ENCODE peak calls at places on chromosome 5, in six cellular contexts. X is GM12878, O is H1, B is HCT116, R is K562, S is SK-N-SH. Z is an unnamed sample.

GRCh38 chr5:174920906-174921550 is 196.6 kb downstream of the MSX2 start:
- DNase-seq in R (no peak), X (no peak), S (no peak), O (peak), B (no peak), Z (no peak)

GRCh38 chr5:33929925-33930690 is 6.1 kb upstream of the RXFP3 start:
- DNase-seq in O (no peak), X (peak), S (no peak), R (no peak), B (no peak), Z (no peak)

GRCh38 chr5:670396-671270 is 22.5 kb downstream of the TPPP start:
- DNase-seq in S (peak), R (no peak), O (no peak), X (no peak), B (no peak), Z (no peak)

GRCh38 chr5:122187426-122187825 is 58.1 kb downstream of the ZNF474 start:
- DNase-seq in B (no peak), S (peak), R (no peak), X (no peak), O (no peak), Z (no peak)

GRCh38 chr5:34519489-34520220 is 136.5 kb upstream of the RAI14 start:
- DNase-seq in X (no peak), B (no peak), R (no peak), S (no peak), O (no peak), Z (no peak)

GRCh38 chr5:139134906-139135305 is 63.3 kb downstream of the SIL1 start:
- DNase-seq in R (no peak), O (no peak), B (no peak), S (no peak), X (no peak), Z (no peak)

GRCh38 chr5:164002653-164003052 is 497.2 kb downstream of the MAT2B start:
- DNase-seq in O (no peak), R (no peak), B (no peak), S (no peak), X (no peak), Z (no peak)

GRCh38 chr5:23412011-23412410 is 95.4 kb upstream of the PRDM9 start:
- DNase-seq in X (no peak), R (no peak), S (no peak), B (no peak), O (no peak), Z (peak)

GRCh38 chr5:25964009-25964372 is 1074.4 kb downstream of the CDH9 start:
- DNase-seq in S (no peak), B (no peak), O (no peak), X (no peak), R (no peak), Z (no peak)

GRCh38 chr5:5560016-5560415 is 137.5 kb downstream of the ICE1 start:
- DNase-seq in R (no peak), S (no peak), X (no peak), B (no peak), O (no peak), Z (no peak)

GRCh38 chr5:6236858-6237481 is 141.4 kb downstream of the MED10 start:
- DNase-seq in S (no peak), B (no peak), R (no peak), O (no peak), X (peak), Z (no peak)

GRCh38 chr5:84715686-84716085 is 331.0 kb upstream of the EDIL3 start:
- DNase-seq in X (no peak), O (no peak), R (no peak), B (no peak), S (no peak), Z (no peak)

GRCh38 chr5:140828402-140828737 is 610 bp downstream of the PCDHA6 start:
- DNase-seq in B (no peak), X (no peak), R (no peak), S (no peak), O (no peak), Z (no peak)

GRCh38 chr5:168089201-168089887 is 202.1 kb upstream of the WWC1 start:
- DNase-seq in S (no peak), O (no peak), X (no peak), B (no peak), R (no peak), Z (no peak)

GRCh38 chr5:174083041-174083827 is 37.7 kb downstream of the NSG2 start:
- DNase-seq in X (no peak), B (no peak), S (no peak), O (no peak), R (no peak), Z (no peak)

GRCh38 chr5:52893105-52893504 is 96.0 kb upstream of the ITGA2 start:
- DNase-seq in R (no peak), X (no peak), S (no peak), O (no peak), B (no peak), Z (no peak)

GRCh38 chr5:141095263-141095641 is 837 bp downstream of the PCDHB2 start:
- DNase-seq in S (no peak), X (no peak), O (no peak), B (no peak), R (no peak), Z (no peak)

GRCh38 chr5:16666861-16667481 is 50.2 kb upstream of the RETREG1 start:
- DNase-seq in S (peak), R (no peak), B (no peak), O (no peak), X (no peak), Z (peak)

GRCh38 chr5:108074626-108075025 is 307.3 kb downstream of the FBXL17 start:
- DNase-seq in O (no peak), S (no peak), R (no peak), B (no peak), X (no peak), Z (no peak)

GRCh38 chr5:99922386-99922785 is 612.8 kb upstream of the FAM174A start:
- DNase-seq in O (no peak), X (no peak), R (no peak), B (no peak), S (no peak), Z (no peak)

GRCh38 chr5:78972654-78973428 is 12.3 kb downstream of the ARSB start:
- DNase-seq in B (no peak), X (no peak), S (peak), O (no peak), R (no peak), Z (no peak)

GRCh38 chr5:99104538-99105132 is 175.8 kb upstream of the CHD1 start:
- DNase-seq in S (peak), R (peak), O (no peak), X (no peak), B (peak), Z (peak)

GRCh38 chr5:15495026-15495425 is 5.0 kb upstream of the FBXL7 start:
- DNase-seq in X (no peak), B (no peak), O (no peak), S (no peak), R (no peak), Z (no peak)

GRCh38 chr5:145925353-145925752 is 11.0 kb upstream of the SH3RF2 start:
- DNase-seq in S (no peak), O (no peak), B (no peak), R (no peak), X (no peak), Z (no peak)

GRCh38 chr5:579746-580366 is 32.3 kb upstream of the CEP72 start:
- DNase-seq in R (no peak), B (no peak), O (no peak), S (no peak), X (no peak), Z (no peak)

GRCh38 chr5:73998496-73998895 is 372.5 kb downstream of the ARHGEF28 start:
- DNase-seq in B (no peak), S (no peak), R (no peak), X (no peak), O (no peak), Z (no peak)

GRCh38 chr5:134457801-134458200 is 46.1 kb upstream of the CDKN2AIPNL start:
- DNase-seq in B (no peak), X (no peak), S (no peak), O (no peak), R (no peak), Z (no peak)

GRCh38 chr5:1701194-1701593 is 98.4 kb downstream of the MRPL36 start:
- DNase-seq in O (no peak), S (no peak), B (no peak), X (no peak), R (no peak), Z (no peak)

GRCh38 chr5:75363726-75364495 is 26.9 kb downstream of the HMGCR start:
- DNase-seq in X (no peak), R (no peak), S (no peak), O (no peak), B (no peak), Z (no peak)
- TF ChIP-seq JUND in X (no peak), R (no peak), S (no peak), O (no peak), B (no peak), Z (no peak)

DNA sequence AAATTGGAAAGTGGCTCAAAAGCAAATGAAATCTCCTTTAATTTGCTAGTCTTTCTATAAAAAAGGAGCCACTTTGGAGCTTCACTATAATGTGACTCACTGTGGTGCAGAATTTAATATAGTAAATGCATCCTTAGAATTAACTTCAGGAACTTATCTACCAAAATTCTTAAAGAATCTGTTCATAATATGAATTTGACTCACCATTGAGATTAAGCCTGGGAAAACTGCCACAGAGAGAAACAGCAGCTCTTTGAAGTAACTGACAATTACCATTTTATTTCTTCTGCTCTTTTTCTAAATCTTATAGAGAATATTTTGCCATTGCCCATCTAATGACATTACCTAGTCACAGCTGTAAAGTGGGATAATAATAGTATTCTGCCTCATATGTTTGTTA is 211.9 kb upstream of the CDH6 start:
- DNase-seq in B (no peak), O (no peak), X (no peak), S (no peak), R (no peak), Z (no peak)
- TF ChIP-seq JUND in B (no peak), O (no peak), X (no peak), S (no peak), R (no peak), Z (no peak)

GRCh38 chr5:157286761-157287211 is 20.9 kb downstream of the CYFIP2 start:
- DNase-seq in O (no peak), X (no peak), R (no peak), S (no peak), B (no peak), Z (no peak)
- TF ChIP-seq JUND in O (no peak), X (no peak), R (no peak), S (no peak), B (no peak), Z (no peak)

GRCh38 chr5:169648725-169649124 is 11.7 kb downstream of the DOCK2 start:
- DNase-seq in O (no peak), S (no peak), X (no peak), R (no peak), B (no peak), Z (no peak)
- TF ChIP-seq JUND in O (no peak), S (no peak), X (no peak), R (no peak), B (no peak), Z (no peak)

GRCh38 chr5:113512341-113512740 is 1.2 kb upstream of the YTHDC2 start:
- DNase-seq in R (no peak), S (no peak), O (no peak), B (no peak), X (no peak), Z (no peak)

GRCh38 chr5:113513384-113514262 is at the start of gene YTHDC2:
- DNase-seq in S (peak), O (peak), B (peak), R (peak), X (peak), Z (peak)

GRCh38 chr5:113508756-113509155 is 4.7 kb upstream of the YTHDC2 start:
- DNase-seq in X (no peak), S (no peak), B (no peak), O (no peak), R (no peak), Z (no peak)

GRCh38 chr5:113514263-113514590 is 733 bp downstream of the YTHDC2 start:
- DNase-seq in O (no peak), R (no peak), B (no peak), X (no peak), S (no peak), Z (no peak)

GRCh38 chr5:113510836-113511451 is 2.5 kb upstream of the YTHDC2 start:
- DNase-seq in O (no peak), R (no peak), B (peak), S (peak), X (no peak), Z (no peak)
- TF ChIP-seq JUND in O (no peak), R (no peak), B (no peak), S (no peak), X (no peak), Z (no peak)

GRCh38 chr5:136132087-136132486 is 558 bp upstream of the SMAD5 start:
- DNase-seq in B (no peak), X (no peak), S (peak), R (peak), O (no peak), Z (peak)
- TF ChIP-seq JUND in B (no peak), X (no peak), S (no peak), R (no peak), O (no peak), Z (no peak)

Z was measured in T47D.